ENCODE peak calls at places on chromosomes 3 and 15, in four cellular contexts. Y is CD4-positive, CD25-positive, alpha-beta regulatory T cell; R is uterus; U is AG04450. L is an unnamed sample.

GRCh38 chr3:156859578-156859977 is 33.4 kb downstream of the LEKR1 start:
- DNase-seq in U (no peak), R (no peak), Y (no peak), L (no peak)

GRCh38 chr3:69178838-69179739 is 56.7 kb upstream of the LMOD3 start:
- DNase-seq in U (no peak), R (no peak), Y (no peak), L (no peak)

GRCh38 chr3:52065264-52065756 is 8.9 kb upstream of the DUSP7 start:
- DNase-seq in Y (no peak), R (no peak), U (no peak), L (no peak)

GRCh38 chr15:78992416-78993256 is 47.8 kb upstream of the CTSH start:
- DNase-seq in U (no peak), R (no peak), Y (no peak), L (no peak)

GRCh38 chr3:50450135-50450911 is 53.1 kb downstream of the CACNA2D2 start:
- DNase-seq in U (no peak), R (peak; percentile 37), Y (peak; percentile 69), L (peak; percentile 87)

GRCh38 chr15:45126535-45127158 is 3.0 kb downstream of the DUOXA1 start:
- DNase-seq in U (no peak), Y (peak; percentile 47), R (no peak), L (no peak)

GRCh38 chr15:91484141-91484540 is 369.4 kb upstream of the SLCO3A1 start:
- DNase-seq in Y (no peak), U (no peak), R (no peak), L (no peak)

GRCh38 chr3:196138464-196138863 is 56.6 kb upstream of the TFRC start:
- DNase-seq in U (no peak), R (no peak), Y (no peak), L (peak; percentile 67)

GRCh38 chr3:53129344-53129743 is 891 bp downstream of the RFT1 start:
- DNase-seq in R (no peak), U (no peak), Y (no peak), L (no peak)

GRCh38 chr3:11364181-11364580 is 92.0 kb downstream of the ATG7 start:
- DNase-seq in R (no peak), Y (no peak), U (no peak), L (no peak)

GRCh38 chr3:178707632-178708031 is 171.4 kb downstream of the KCNMB2 start:
- DNase-seq in U (no peak), Y (no peak), R (no peak), L (no peak)

GRCh38 chr15:55916666-55917409 is 76.6 kb downstream of the NEDD4 start:
- DNase-seq in Y (no peak), U (peak; percentile 67), R (no peak), L (no peak)

GRCh38 chr15:73946046-73946678 is 19.9 kb downstream of the LOXL1 start:
- DNase-seq in Y (no peak), R (no peak), U (no peak), L (no peak)

GRCh38 chr3:18446067-18446793 is 21.1 kb upstream of the SATB1 start:
- DNase-seq in U (no peak), R (no peak), Y (no peak), L (no peak)

GRCh38 chr15:94306700-94307650 is 75.6 kb downstream of the MCTP2 start:
- DNase-seq in R (no peak), U (no peak), Y (no peak), L (no peak)

GRCh38 chr3:177740270-177740669 is 543.0 kb upstream of the TBL1XR1 start:
- DNase-seq in U (no peak), Y (no peak), R (no peak), L (no peak)

GRCh38 chr3:8663177-8664061 is 18.8 kb upstream of the SSUH2 start:
- DNase-seq in R (no peak), Y (peak; percentile 8), U (peak; percentile 23), L (peak; percentile 35)

GRCh38 chr3:61563614-61564404 is 2.4 kb downstream of the PTPRG start:
- DNase-seq in U (no peak), Y (no peak), R (no peak), L (peak; percentile 27)

GRCh38 chr3:105862217-105862616 is 6.6 kb downstream of the CBLB start:
- DNase-seq in U (no peak), Y (no peak), R (no peak), L (no peak)

GRCh38 chr3:73427018-73427750 is 197.6 kb downstream of the PDZRN3 start:
- DNase-seq in U (no peak), Y (no peak), R (no peak), L (no peak)

GRCh38 chr15:38736686-38737085 is 172.1 kb upstream of the RASGRP1 start:
- DNase-seq in R (no peak), Y (no peak), U (no peak), L (no peak)

GRCh38 chr15:38267416-38268022 is 14.9 kb downstream of the SPRED1 start:
- DNase-seq in R (no peak), U (no peak), Y (no peak), L (no peak)

GRCh38 chr3:172846706-172847105 is 96.2 kb downstream of the ECT2 start:
- DNase-seq in R (no peak), Y (no peak), U (no peak), L (no peak)

DNA sequence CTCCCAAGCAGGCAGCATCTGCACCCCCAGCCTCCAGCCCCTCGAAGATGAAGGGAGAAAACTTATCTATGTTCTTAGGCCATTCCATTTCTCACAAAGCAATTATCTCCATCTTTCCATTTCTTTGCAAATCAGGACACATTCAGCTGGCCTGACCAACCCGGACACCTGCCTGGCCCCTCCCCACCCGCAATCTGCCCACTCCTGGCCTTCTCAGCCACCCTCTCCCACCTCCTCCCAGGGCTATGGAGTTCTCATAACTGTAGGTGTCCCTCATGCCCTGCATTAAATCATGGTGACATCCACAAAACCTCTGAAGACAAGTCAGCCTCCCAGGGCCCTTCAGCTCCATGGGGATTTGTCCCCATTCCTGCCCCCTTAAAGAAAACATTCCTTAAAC is 119.3 kb downstream of the MEGF11 start:
- DNase-seq in R (no peak), Y (no peak), U (no peak), L (no peak)
- H3K27ac ChIP-seq in R (no peak overlapping the region), Y (no peak overlapping the region), U (no peak overlapping the region), L (no peak overlapping the region)

DNA sequence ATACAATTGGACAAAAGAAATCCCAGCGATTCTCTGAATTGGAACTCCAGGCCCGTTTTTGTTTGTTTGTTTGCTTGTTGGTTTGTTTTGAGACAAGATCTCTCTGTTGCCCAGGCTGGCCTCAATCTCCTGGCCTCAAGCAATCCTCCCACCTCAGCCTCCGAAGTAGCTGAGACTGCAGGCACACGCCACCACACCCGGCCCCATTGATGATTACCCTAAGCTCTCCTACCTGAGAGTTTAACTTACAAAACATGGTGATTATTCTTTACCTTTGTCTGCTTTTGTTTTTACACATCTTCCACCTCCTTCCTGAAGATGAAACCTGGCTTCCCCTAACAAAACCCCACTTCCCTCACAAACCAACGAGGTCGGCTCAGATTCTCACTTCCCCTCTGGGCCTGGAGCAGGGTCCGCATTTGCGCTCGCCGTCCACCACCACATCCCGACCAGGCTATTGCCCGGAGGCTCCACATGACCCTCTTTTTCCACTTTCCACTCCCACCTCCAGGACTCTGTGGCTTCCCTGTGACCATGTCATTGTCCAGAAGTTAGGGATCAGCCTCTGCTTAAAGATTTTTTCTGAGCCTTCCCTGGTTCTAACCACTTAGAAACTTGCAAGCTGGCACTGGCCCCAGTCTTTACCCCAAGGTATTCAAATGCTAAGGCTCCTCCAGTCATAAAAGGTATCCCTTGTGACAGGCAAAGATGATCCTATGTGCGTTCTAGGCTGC is 14.8 kb downstream of the KLHL6 start:
- DNase-seq in R (no peak), Y (no peak), U (no peak), L (no peak)
- H3K27ac ChIP-seq in R (no peak overlapping the region), Y (no peak overlapping the region), U (no peak overlapping the region), L (no peak overlapping the region)

GRCh38 chr3:37218206-37218605 is 43.8 kb upstream of the LRRFIP2 start:
- DNase-seq in R (no peak), Y (no peak), U (no peak), L (peak; percentile 51)
- H3K27ac ChIP-seq in R (no peak overlapping the region), Y (no peak overlapping the region), U (no peak overlapping the region), L (no peak overlapping the region)

GRCh38 chr3:30686799-30687198 is 80.4 kb downstream of the TGFBR2 start:
- DNase-seq in U (no peak), R (no peak), Y (no peak), L (no peak)
- H3K27ac ChIP-seq in U (no peak overlapping the region), R (peak overlapping the region; percentile 69), Y (no peak overlapping the region), L (no peak overlapping the region)

GRCh38 chr3:194265505-194265892 is 85.6 kb downstream of the CPN2 start:
- DNase-seq in U (peak; percentile 81), Y (no peak), R (peak; percentile 84), L (peak; percentile 97)
- H3K27ac ChIP-seq in U (peak overlapping the region; percentile 77), Y (no peak overlapping the region), R (peak overlapping the region; percentile 66), L (peak overlapping the region; percentile 82)

GRCh38 chr15:70056091-70056680 is 41.5 kb downstream of the TLE3 start:
- DNase-seq in Y (no peak), R (peak; percentile 9), U (no peak), L (no peak)

GRCh38 chr15:70054884-70055387 is 42.8 kb downstream of the TLE3 start:
- DNase-seq in R (no peak), U (no peak), Y (no peak), L (no peak)

GRCh38 chr15:70053703-70054229 is 44.0 kb downstream of the TLE3 start:
- DNase-seq in U (no peak), Y (no peak), R (no peak), L (no peak)

GRCh38 chr15:70054366-70054765 is 43.4 kb downstream of the TLE3 start:
- DNase-seq in Y (no peak), U (no peak), R (no peak), L (peak; percentile 22)

DNA sequence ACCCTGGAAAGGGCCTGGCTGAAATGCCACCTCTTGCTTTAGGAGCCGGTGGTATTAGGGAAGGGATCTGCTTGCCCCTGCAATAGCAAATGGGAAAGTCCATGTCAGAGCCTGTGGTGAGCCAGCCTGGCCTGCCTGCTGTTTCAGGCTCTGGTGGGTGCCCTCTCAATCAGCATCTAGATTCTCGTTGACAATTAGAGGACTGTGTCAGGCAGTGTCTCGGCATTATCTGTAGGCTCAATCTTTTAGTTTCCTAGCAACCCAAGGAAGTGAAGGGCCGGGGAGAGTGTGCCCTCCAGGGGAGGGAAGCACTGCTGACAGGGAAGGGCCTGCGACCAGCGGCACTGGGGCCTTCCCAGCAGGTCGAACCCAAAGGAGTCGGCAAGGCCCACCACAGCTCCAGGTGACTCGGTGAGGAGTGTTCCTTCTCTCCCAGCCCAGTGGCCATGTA is 42.1 kb downstream of the TLE3 start:
- DNase-seq in U (no peak), R (no peak), Y (no peak), L (peak; percentile 32)
- H3K27ac ChIP-seq in U (no peak overlapping the region), R (no peak overlapping the region), Y (no peak overlapping the region), L (no peak overlapping the region)

L was measured in right cardiac atrium.